ENCODE peak calls at places on chromosomes 3 and 15, in ten cellular contexts. V is A673, Y is mesenchymal stem cell, S is transverse colon, R is mammary epithelial cell, Z is trophoblast cell, G is vagina, F is SK-N-SH, J is psoas muscle, X is heart left ventricle. I is an unnamed sample.

GRCh38 chr3:69142090-69142489 is 19.7 kb upstream of the LMOD3 start:
- DNase-seq in V (no peak), Y (peak; percentile 15), S (no peak), R (no peak), Z (no peak), G (no peak), F (no peak), J (no peak), X (no peak), I (no peak)

GRCh38 chr15:64858136-64858535 is 16.4 kb downstream of the PLEKHO2 start:
- DNase-seq in V (no peak), Y (no peak), S (no peak), R (no peak), Z (no peak), G (no peak), F (no peak), J (no peak), X (no peak), I (peak; percentile 47)

GRCh38 chr3:52385157-52385556 is 59.7 kb downstream of the SEMA3G start:
- DNase-seq in V (peak; percentile 12), Y (peak; percentile 39), S (no peak), R (no peak), Z (peak; percentile 49), G (no peak), F (peak; percentile 67), J (no peak), X (no peak), I (peak; percentile 10)

GRCh38 chr3:134353831-134354611 is 20.2 kb downstream of the AMOTL2 start:
- DNase-seq in V (no peak), Y (no peak), S (peak; percentile 38), R (no peak), Z (no peak), G (no peak), F (no peak), J (no peak), X (no peak), I (no peak)

GRCh38 chr3:27219127-27219860 is 149.9 kb downstream of the NEK10 start:
- DNase-seq in V (no peak), Y (no peak), S (peak; percentile 31), R (no peak), Z (peak; percentile 7), G (no peak), F (no peak), J (no peak), X (no peak), I (no peak)

GRCh38 chr3:14561051-14561634 is 21.0 kb upstream of the GRIP2 start:
- DNase-seq in V (no peak), Y (peak; percentile 8), S (no peak), R (peak; percentile 25), Z (no peak), G (no peak), F (no peak), J (no peak), X (no peak), I (no peak)

GRCh38 chr15:60370105-60370803 is 27.5 kb downstream of the ANXA2 start:
- DNase-seq in V (no peak), Y (peak; percentile 25), S (no peak), R (no peak), Z (no peak), G (no peak), F (no peak), J (no peak), X (peak; percentile 50), I (no peak)

GRCh38 chr3:179451335-179452165 is at the start of gene GNB4:
- DNase-seq in V (peak; percentile 96), Y (peak; percentile 90), S (peak; percentile 62), R (peak; percentile 78), Z (peak; percentile 82), G (no peak), F (peak; percentile 94), J (peak; percentile 80), X (peak; percentile 87), I (peak; percentile 72)

GRCh38 chr15:77630956-77631789 is 1.5 kb downstream of the LINGO1 start:
- DNase-seq in V (no peak), Y (no peak), S (peak; percentile 10), R (no peak), Z (no peak), G (no peak), F (peak; percentile 62), J (no peak), X (no peak), I (peak; percentile 30)

GRCh38 chr3:173552526-173552925 is 155.0 kb downstream of the NLGN1 start:
- DNase-seq in V (peak; percentile 15), Y (no peak), S (no peak), R (no peak), Z (no peak), G (no peak), F (no peak), J (no peak), X (no peak), I (no peak)

DNA sequence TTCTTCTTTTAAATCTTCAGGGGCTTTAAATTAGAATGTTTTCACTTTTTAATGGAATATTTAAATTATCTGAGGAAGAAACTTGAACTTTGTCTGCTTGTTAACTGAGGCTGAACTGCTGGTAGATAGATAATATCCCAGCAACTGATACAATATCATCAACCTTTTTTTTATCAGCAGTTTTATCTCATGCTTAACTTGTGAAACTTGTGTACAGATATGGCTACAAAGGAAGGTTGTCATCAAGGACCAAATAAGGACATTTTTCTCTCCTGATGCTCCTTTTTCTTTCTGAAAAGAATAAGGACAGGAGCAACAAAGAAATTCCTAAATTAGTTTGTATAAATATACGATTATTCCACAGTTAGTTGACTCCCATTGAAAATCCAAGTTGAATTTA is 66.4 kb upstream of the KBTBD8 start:
- DNase-seq in V (no peak), Y (no peak), S (no peak), R (no peak), Z (peak; percentile 78), G (no peak), F (no peak), J (no peak), X (no peak), I (no peak)
- H3K27ac ChIP-seq in V (no peak overlapping the region), Y (no peak overlapping the region), S (no peak overlapping the region), R (no peak overlapping the region), Z (no peak overlapping the region), G (no peak overlapping the region), F (no peak overlapping the region), J (no peak overlapping the region), X (no peak overlapping the region), I (no peak overlapping the region)

GRCh38 chr15:66189291-66189690 is 64.3 kb downstream of the MEGF11 start:
- DNase-seq in V (no peak), Y (no peak), S (no peak), R (no peak), Z (no peak), G (no peak), F (no peak), J (no peak), X (no peak), I (no peak)
- H3K36me3 ChIP-seq in V (no peaks in the 10 kb centered on the region), Y (no peaks in the 10 kb centered on the region), S (no peaks in the 10 kb centered on the region), R (no peaks in the 10 kb centered on the region), Z (no peaks in the 10 kb centered on the region), G (no peaks in the 10 kb centered on the region), F (no peaks in the 10 kb centered on the region), J (no peaks in the 10 kb centered on the region), X (no peaks in the 10 kb centered on the region), I (no peaks in the 10 kb centered on the region)

GRCh38 chr3:132661120-132661519 is 991 bp downstream of the UBA5 start:
- DNase-seq in V (no peak), Y (no peak), S (no peak), R (no peak), Z (peak; percentile 24), G (no peak), F (no peak), J (no peak), X (no peak), I (no peak)
- H3K27ac ChIP-seq in V (peak overlapping the region; percentile 93), Y (no peak overlapping the region), S (peak overlapping the region; percentile 90), R (peak overlapping the region; percentile 86), Z (no peak overlapping the region), G (peak overlapping the region; percentile 80), F (peak overlapping the region; percentile 85), J (peak overlapping the region; percentile 85), X (peak overlapping the region; percentile 96), I (no peak overlapping the region)

DNA sequence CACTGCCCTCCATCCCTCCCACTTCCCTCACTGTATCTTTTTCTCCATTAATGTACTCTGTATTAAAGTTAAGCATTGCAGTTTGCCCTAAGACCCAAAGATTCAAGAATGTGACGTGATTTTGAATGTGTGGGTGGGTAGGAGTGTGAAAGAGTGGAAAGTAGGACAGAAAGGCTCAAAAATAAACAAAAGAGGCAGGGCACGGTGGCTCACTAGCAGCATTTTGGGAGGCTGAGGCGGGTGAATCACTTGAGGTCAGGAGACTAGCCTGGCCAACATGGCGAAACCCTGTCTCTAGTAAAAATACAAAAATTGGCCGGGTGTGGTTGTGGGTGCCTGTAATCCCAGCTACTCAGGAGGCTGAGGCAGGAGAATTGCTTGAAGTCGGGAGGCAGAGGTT is 18.4 kb downstream of the TFRC start:
- DNase-seq in V (no peak), Y (no peak), S (no peak), R (no peak), Z (no peak), G (no peak), F (no peak), J (no peak), X (no peak), I (no peak)
- H3K36me3 ChIP-seq in V (peaks cover 94% of the 10 kb centered on the region), Y (peaks cover 23% of the 10 kb centered on the region), S (no peaks in the 10 kb centered on the region), R (peaks cover 76% of the 10 kb centered on the region), Z (peaks cover 29% of the 10 kb centered on the region), G (no peaks in the 10 kb centered on the region), F (peaks cover 65% of the 10 kb centered on the region), J (peaks cover 100% of the 10 kb centered on the region), X (peaks cover 61% of the 10 kb centered on the region), I (peaks cover 81% of the 10 kb centered on the region)

DNA sequence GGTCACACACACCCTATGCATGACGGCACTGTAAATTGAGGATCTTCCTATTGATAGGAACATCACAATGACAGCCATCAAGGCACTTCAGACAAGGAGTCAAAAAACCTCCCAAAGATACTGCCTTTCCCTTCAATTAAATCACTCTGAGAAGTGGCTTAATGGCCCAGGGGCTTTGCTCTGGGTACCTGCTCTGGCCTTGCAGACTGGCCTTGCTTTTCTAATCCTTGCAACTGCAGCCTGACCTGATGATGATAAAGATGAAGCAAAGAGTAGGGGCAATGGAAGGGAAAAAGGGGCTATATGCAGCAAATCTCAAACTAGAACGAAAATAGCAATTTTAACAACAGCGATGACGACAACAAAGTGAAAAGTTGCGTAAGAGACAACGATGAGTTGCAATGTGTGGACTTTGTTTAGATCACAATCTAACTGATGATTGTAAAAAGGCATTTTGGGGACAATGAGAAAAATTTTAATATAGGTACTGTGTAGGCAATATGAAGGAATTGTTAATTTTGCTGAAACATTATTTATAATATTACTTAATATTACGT is 14.6 kb downstream of the ADAMTS9 start:
- DNase-seq in V (no peak), Y (no peak), S (no peak), R (no peak), Z (peak; percentile 67), G (no peak), F (no peak), J (no peak), X (no peak), I (no peak)
- H3K27ac ChIP-seq in V (no peak overlapping the region), Y (no peak overlapping the region), S (no peak overlapping the region), R (no peak overlapping the region), Z (no peak overlapping the region), G (no peak overlapping the region), F (no peak overlapping the region), J (no peak overlapping the region), X (no peak overlapping the region), I (no peak overlapping the region)

GRCh38 chr3:58152225-58153015 is 58.4 kb downstream of the DNASE1L3 start:
- DNase-seq in V (no peak), Y (no peak), S (no peak), R (no peak), Z (no peak), G (no peak), F (no peak), J (no peak), X (no peak), I (no peak)
- H3K36me3 ChIP-seq in V (no peaks in the 10 kb centered on the region), Y (peaks cover 84% of the 10 kb centered on the region), S (no peaks in the 10 kb centered on the region), R (peaks cover 83% of the 10 kb centered on the region), Z (peaks cover 74% of the 10 kb centered on the region), G (no peaks in the 10 kb centered on the region), F (peaks cover 86% of the 10 kb centered on the region), J (peaks cover 24% of the 10 kb centered on the region), X (peaks cover 10% of the 10 kb centered on the region), I (peaks cover 48% of the 10 kb centered on the region)

I was measured in thyroid gland.